ENCODE peak calls at places on chromosomes 11 and 22, in eight cellular contexts. Z is fibroblast of the aortic adventitia, U is foreskin fibroblast, S is NB4, N is fibroblast of pulmonary artery, T is bronchial epithelial cell, L is dorsolateral prefrontal cortex, F is Caco-2. Y is an unnamed sample.

GRCh38 chr22:46583571-46583970 is 36.6 kb upstream of the GRAMD4 start:
- DNase-seq in L (no peak), T (no peak), U (no peak), S (no peak), N (no peak), F (no peak), Z (no peak), Y (no peak)

GRCh38 chr22:40743740-40744139 is 64.5 kb downstream of the MCHR1 start:
- DNase-seq in N (no peak), F (no peak), U (no peak), L (no peak), S (no peak), Z (no peak), T (no peak), Y (no peak)

GRCh38 chr11:72353861-72354260 is 80.5 kb downstream of the CLPB start:
- DNase-seq in L (no peak), S (peak; percentile 38), F (peak; percentile 61), Z (no peak), T (peak; percentile 18), U (no peak), N (peak; percentile 28), Y (peak; percentile 29)

GRCh38 chr11:87966744-87967143 is 208.5 kb downstream of the RAB38 start:
- DNase-seq in Z (no peak), F (no peak), S (no peak), T (no peak), L (no peak), N (peak; percentile 38), U (no peak), Y (peak; percentile 19)

GRCh38 chr11:78476066-78476465 is 58.4 kb upstream of the GAB2 start:
- DNase-seq in Z (no peak), U (no peak), T (peak; percentile 57), S (no peak), F (no peak), L (no peak), N (peak; percentile 25), Y (peak; percentile 3)

GRCh38 chr11:115819014-115819413 is 314.8 kb upstream of the CADM1 start:
- DNase-seq in N (no peak), U (no peak), S (no peak), T (no peak), Z (no peak), L (no peak), F (no peak), Y (no peak)

GRCh38 chr22:37632174-37633081 is 7.0 kb upstream of the SH3BP1 start:
- DNase-seq in L (peak; percentile 72), U (no peak), S (no peak), N (no peak), T (no peak), F (no peak), Z (no peak), Y (no peak)

GRCh38 chr22:42282943-42283287 is 12.5 kb upstream of the TCF20 start:
- DNase-seq in U (no peak), T (no peak), S (no peak), L (no peak), F (no peak), Z (no peak), N (no peak), Y (no peak)

GRCh38 chr11:74744277-74744676 is 4.4 kb upstream of the RNF169 start:
- DNase-seq in L (no peak), U (no peak), N (no peak), F (no peak), S (no peak), Z (peak; percentile 37), T (no peak), Y (no peak)

GRCh38 chr11:12675951-12676711 is 1.9 kb downstream of the TEAD1 start:
- DNase-seq in T (peak; percentile 52), U (no peak), N (peak; percentile 63), F (no peak), Z (peak; percentile 70), L (no peak), S (no peak), Y (peak; percentile 52)

GRCh38 chr11:42239102-42239501 is 779.6 kb upstream of the LRRC4C start:
- DNase-seq in T (no peak), S (no peak), L (no peak), F (no peak), U (no peak), Z (peak; percentile 67), N (peak; percentile 59), Y (peak; percentile 68)

GRCh38 chr11:13883042-13883441 is 79.5 kb upstream of the SPON1 start:
- DNase-seq in T (no peak), Z (no peak), N (no peak), F (no peak), S (no peak), L (no peak), U (no peak), Y (no peak)

GRCh38 chr11:43359432-43359818 is 705 bp downstream of the TTC17 start:
- DNase-seq in Z (peak; percentile 28), U (peak; percentile 20), F (peak; percentile 41), S (no peak), N (peak; percentile 35), T (peak; percentile 39), L (no peak), Y (peak; percentile 40)

GRCh38 chr11:120019191-120019590 is 118.7 kb downstream of the TRIM29 start:
- DNase-seq in S (no peak), T (no peak), N (no peak), F (no peak), Z (no peak), U (no peak), L (no peak), Y (no peak)

GRCh38 chr22:49630448-49630946 is 197.2 kb downstream of the BRD1 start:
- DNase-seq in T (no peak), N (no peak), Z (no peak), L (no peak), F (no peak), U (no peak), S (no peak), Y (no peak)

GRCh38 chr11:116882386-116882785 is 45.0 kb upstream of the APOA1 start:
- DNase-seq in S (no peak), T (peak; percentile 43), N (peak; percentile 13), F (no peak), U (peak; percentile 86), Z (peak; percentile 45), L (no peak), Y (peak; percentile 72)

GRCh38 chr11:90594658-90595057 is 371.8 kb upstream of the CHORDC1 start:
- DNase-seq in T (no peak), L (no peak), Z (no peak), N (no peak), U (no peak), S (no peak), F (no peak), Y (no peak)

GRCh38 chr22:33467718-33468117 is 409.5 kb upstream of the SYN3 start:
- DNase-seq in S (no peak), L (no peak), N (peak; percentile 2), T (no peak), U (no peak), F (no peak), Z (peak; percentile 42), Y (no peak)
- TF ChIP-seq CTCF in S (no peak), L (no peak), N (peak; percentile 15), T (peak; percentile 27), U (peak; percentile 47), F (no peak), Z (peak; percentile 43), Y (no peak)

DNA sequence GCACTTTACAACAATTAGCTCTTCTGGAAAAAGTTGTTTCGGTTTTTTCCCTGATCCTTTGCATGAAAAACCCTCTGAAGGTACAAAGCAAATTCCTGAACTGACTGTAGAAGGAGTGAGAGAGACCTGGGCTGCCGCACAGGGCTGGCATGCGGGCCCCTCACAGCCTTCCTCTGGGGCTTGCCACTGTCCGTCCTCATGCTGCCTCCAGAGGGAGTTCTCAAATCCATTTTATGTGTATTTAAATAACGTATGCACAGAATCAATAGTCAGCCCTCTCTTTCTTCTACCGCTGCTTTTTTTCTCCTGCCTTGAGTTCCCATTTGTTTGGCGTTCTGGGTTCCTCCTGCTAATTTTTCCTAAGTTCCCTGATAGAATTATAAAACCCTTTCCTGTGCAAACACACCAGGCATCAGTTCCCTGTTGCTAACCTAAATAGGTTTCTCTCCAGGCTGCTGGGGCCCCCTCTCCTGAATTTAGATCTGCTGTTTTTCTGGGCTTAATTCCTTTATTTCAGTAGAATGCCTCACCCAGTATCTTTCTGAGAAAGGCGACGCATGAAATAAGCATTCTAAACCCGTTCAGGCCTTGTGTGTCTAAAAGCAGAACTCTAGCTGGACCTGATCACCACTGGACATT is 52.4 kb downstream of the PHF21B start:
- DNase-seq in L (no peak), U (no peak), S (no peak), F (no peak), N (no peak), T (no peak), Z (peak; percentile 1), Y (no peak)
- TF ChIP-seq CTCF in L (no peak), U (peak; percentile 16), S (peak; percentile 5), F (peak; percentile 19), N (peak; percentile 4), T (no peak), Z (peak; percentile 23), Y (no peak)

DNA sequence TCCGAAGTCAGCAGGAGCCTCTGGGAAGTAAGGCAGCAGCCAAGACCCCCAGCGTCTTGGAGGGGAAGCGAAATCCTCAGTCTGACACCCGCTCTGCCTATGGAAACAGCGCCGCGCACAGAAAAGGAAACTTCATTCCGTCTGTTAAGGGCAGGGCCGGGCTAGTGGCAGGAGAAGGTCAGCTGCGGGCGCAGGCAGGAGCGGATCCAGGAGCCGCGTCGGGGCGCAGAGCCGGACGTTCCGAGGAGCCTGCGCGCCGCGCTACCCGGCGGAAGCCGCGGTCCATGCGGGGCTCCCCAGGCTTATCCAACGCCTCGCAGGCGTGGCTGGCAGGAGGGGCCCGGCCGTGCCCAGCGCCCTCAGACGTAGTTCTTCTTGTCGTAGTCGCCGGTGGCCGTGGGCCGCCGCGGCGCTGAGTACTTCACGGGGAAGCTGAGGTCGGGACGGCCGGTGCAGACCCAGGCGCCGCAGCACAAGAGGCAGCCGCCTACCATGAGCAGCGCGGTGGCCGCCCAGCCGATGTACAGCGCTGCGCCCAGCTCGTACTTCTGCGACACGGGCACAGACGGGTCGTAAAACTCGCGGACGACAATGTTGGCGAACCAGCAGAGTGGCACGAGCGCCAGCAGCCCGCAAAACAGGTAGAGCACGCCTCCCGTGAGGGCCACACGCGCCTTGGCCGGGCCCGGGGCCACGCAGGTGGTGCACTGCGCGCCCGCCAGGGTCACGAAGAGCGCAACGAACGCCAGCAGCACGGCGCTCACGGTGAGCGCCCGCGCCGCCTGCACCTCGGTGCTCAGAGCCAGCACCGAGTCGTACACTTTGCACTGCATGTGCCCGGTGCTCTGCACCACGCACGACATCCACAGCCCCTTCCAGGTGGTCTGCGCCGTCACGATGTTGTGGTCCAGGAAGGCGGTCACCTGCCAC is 705 bp downstream of the CLDN5 start:
- DNase-seq in U (peak; percentile 29), F (no peak), S (no peak), T (no peak), Z (peak; percentile 23), L (no peak), N (peak; percentile 34), Y (peak; percentile 47)
- TF ChIP-seq CTCF in U (no peak), F (no peak), S (no peak), T (peak; percentile 17), Z (no peak), L (no peak), N (no peak), Y (no peak)

DNA sequence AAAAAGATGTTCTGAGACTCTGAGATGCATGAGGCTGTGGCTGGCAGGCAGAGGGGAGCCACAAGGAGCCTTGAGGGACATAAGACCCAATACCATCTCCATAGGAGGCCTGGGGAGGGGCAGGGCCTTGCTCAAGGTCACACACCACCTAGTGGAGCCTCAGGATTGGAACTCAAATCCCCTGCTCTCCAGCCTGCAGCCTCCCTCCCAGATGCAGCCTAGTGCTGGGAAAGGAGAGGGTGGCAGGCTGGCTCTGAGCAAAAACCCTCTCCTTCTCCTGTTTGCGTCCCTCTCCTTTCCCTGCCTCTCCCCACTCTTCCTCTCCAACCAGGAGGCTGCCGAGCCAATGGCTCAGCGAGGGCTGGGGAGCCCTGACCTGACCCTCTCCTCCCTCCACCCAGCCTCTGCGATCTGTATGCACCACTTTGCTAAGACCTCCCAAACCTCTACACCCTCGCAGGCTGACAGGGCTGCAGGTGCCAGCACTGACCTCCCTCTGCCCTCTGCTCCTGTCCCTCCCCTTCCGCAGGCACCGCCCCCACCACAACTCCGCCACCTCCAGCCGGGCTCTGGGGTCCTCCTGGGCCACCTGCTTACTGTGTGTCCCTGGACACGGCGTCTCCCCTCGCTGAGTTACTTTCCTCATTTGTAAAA is 14.7 kb downstream of the IGLL1 start:
- DNase-seq in S (peak; percentile 56), Z (no peak), U (no peak), N (peak; percentile 3), F (no peak), T (no peak), L (no peak), Y (peak; percentile 8)
- TF ChIP-seq CTCF in S (peak; percentile 22), Z (no peak), U (no peak), N (peak; percentile 13), F (no peak), T (peak; percentile 3), L (no peak), Y (peak; percentile 13)

Y was measured in cardiac fibroblast.